ENCODE peak calls at places on chromosome 1, in nine cellular contexts. S, W, T, J, V, R, C, X and K are unnamed samples.
A peak's percentile ranks its signal among the peaks of the same experiment; 100 is the strongest.

GRCh38 chr1:85576642-85577420 is 3.7 kb upstream of the CCN1 start:
- DNase-seq in J (no peak), S (peak; percentile 77), V (peak; percentile 74), X (peak; percentile 62), W (peak; percentile 88), T (peak; percentile 71), R (peak; percentile 85), C (peak; percentile 95), K (no peak)

GRCh38 chr1:9723926-9724325 is 72.4 kb downstream of the PIK3CD start:
- DNase-seq in S (no peak), V (no peak), W (no peak), R (no peak), T (no peak), X (no peak), J (no peak), C (no peak), K (no peak)

GRCh38 chr1:9331558-9332346 is 39.1 kb downstream of the SPSB1 start:
- DNase-seq in C (peak; percentile 21), J (no peak), X (no peak), S (no peak), W (no peak), R (no peak), T (no peak), V (no peak), K (no peak)

GRCh38 chr1:3641816-3642215 is 8.1 kb downstream of the WRAP73 start:
- DNase-seq in S (no peak), R (no peak), W (no peak), X (no peak), C (no peak), J (no peak), V (no peak), T (no peak), K (no peak)

GRCh38 chr1:61079898-61080336 is 2.4 kb upstream of the NFIA start:
- DNase-seq in J (no peak), S (no peak), W (peak; percentile 67), X (peak; percentile 68), V (peak; percentile 34), T (peak; percentile 82), C (peak; percentile 98), R (peak; percentile 38), K (no peak)

GRCh38 chr1:48469616-48470500 is 2.1 kb downstream of the SPATA6 start:
- DNase-seq in C (peak; percentile 89), S (no peak), T (peak; percentile 71), V (no peak), J (no peak), W (peak; percentile 74), X (peak; percentile 38), R (no peak), K (peak; percentile 64)

GRCh38 chr1:62433861-62434611 is 2.8 kb upstream of the USP1 start:
- DNase-seq in S (no peak), W (no peak), V (no peak), C (no peak), R (no peak), J (no peak), T (no peak), X (no peak), K (no peak)

GRCh38 chr1:41728403-41729202 is 190.1 kb downstream of the HIVEP3 start:
- DNase-seq in X (no peak), W (no peak), R (no peak), C (no peak), V (no peak), S (peak; percentile 94), T (no peak), J (no peak), K (peak; percentile 64)

GRCh38 chr1:54667797-54668196 is 26.2 kb downstream of the MROH7 start:
- DNase-seq in J (no peak), R (no peak), S (no peak), C (no peak), V (no peak), T (no peak), W (no peak), X (no peak), K (no peak)
- TF ChIP-seq CTCF in J (no peak), R (no peak), S (no peak), C (no peak), V (no peak), T (no peak), W (no peak), X (no peak), K (no peak)

GRCh38 chr1:244280221-244280620 is 171.5 kb downstream of the ADSS2 start:
- DNase-seq in J (no peak), W (no peak), R (no peak), V (no peak), T (no peak), S (no peak), X (no peak), C (peak; percentile 34), K (no peak)
- TF ChIP-seq CTCF in J (no peak), W (no peak), R (no peak), V (no peak), T (no peak), S (no peak), X (no peak), C (no peak), K (no peak)

GRCh38 chr1:46822248-46822826 is 23.5 kb downstream of the CYP4B1 start:
- DNase-seq in S (no peak), V (no peak), T (no peak), X (no peak), W (no peak), R (no peak), C (no peak), J (no peak), K (no peak)
- TF ChIP-seq CTCF in S (no peak), V (no peak), T (no peak), X (no peak), W (no peak), R (no peak), C (no peak), J (no peak), K (no peak)

DNA sequence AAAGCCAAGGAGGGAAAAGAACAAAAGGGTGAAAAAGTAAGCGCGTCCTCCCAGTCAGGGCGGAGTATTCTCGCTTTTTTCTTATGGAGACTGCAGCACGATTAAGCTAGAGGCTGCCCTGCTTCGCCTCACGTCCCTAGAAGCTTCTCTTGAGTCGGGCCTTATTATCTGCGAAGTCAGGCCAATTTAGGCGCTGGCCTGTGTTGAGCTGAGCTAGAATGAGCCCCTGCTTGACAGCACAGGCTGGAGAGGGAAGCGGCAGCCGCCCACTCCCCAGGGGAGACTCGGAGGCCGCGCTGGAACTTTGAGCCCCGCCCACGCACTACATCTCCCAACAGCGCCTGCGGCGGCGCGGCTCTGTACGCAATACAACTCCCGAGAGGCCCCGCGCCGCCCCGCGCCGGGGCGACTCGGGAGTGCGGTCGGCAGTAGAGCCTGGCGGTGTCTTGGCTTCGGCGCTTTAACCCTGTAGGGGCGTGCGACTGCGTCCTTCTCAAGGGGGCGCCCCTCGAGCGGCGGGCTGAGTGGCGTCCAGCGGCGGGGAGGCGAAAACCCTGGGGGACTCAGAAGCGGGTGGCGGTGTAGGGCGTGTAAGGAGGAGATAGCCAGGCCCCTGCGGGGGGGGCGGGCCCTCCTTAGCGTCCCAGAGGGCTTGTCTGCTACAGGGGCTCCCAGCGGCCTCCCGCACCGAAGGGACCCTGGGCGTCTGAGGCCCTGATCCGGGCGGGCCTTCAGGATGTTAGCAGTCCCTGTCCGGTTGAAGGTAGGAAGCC is 888 bp downstream of the ZNF436 start:
- DNase-seq in X (peak; percentile 87), C (peak; percentile 94), J (peak; percentile 73), S (peak; percentile 94), W (peak; percentile 90), T (peak; percentile 92), V (peak; percentile 64), R (peak; percentile 84), K (peak; percentile 73)
- TF ChIP-seq CTCF in X (peak; percentile 3), C (no peak), J (peak; percentile 18), S (peak; percentile 37), W (peak; percentile 34), T (no peak), V (peak; percentile 29), R (peak; percentile 42), K (no peak)

DNA sequence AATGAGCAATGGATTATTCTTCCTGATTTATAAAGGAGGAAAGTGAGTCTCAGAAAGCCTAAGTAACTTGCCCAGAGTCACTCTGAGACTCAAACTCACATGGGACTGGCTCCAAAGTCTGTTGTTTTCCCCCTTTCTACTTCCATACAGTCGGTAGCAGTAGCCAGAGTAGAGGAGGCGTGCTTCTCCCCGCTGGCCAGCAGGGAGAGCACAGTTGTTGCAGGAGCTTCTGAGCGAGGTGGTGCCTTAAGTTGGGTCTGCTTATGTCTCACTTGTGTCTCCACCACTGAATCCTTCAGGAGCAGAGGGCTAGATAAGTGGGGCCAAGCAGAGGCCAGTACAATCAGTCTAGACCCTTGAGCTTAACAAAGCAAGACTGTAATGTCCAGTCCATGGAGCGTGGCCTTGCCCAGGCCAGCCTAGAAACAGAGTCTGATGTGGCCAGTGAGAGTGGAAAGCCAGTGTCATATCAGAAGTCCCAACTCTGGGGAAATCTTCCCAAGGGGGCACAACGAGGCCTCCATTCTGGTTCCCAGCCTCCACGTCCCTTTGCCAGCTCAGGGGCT is 181.9 kb downstream of the ZSCAN20 start:
- DNase-seq in S (no peak), X (peak; percentile 1), C (peak; percentile 7), J (no peak), R (peak; percentile 15), T (no peak), W (peak; percentile 6), V (no peak), K (no peak)
- TF ChIP-seq CTCF in S (peak; percentile 26), X (peak; percentile 32), C (no peak), J (no peak), R (peak; percentile 49), T (peak; percentile 19), W (peak; percentile 15), V (peak; percentile 73), K (peak; percentile 22)

GRCh38 chr1:158149175-158149574 is 31.5 kb upstream of the CD1D start:
- DNase-seq in V (no peak), R (no peak), S (no peak), X (no peak), C (peak; percentile 18), T (no peak), J (no peak), W (no peak), K (no peak)
- TF ChIP-seq CTCF in V (no peak), R (no peak), S (no peak), X (no peak), C (no peak), T (no peak), J (no peak), W (no peak), K (no peak)